ENCODE peak calls at places on chromosome 18, in four cellular contexts. X is brain microvascular endothelial cell, O is right lobe of liver, C is omental fat pad. H is an unnamed sample.

GRCh38 chr18:10085405-10085804 is 171.6 kb downstream of the VAPA start:
- DNase-seq in X (no peak), C (no peak), O (no peak), H (peak)

GRCh38 chr18:10840768-10841167 is 308.6 kb downstream of the PIEZO2 start:
- DNase-seq in X (no peak), O (no peak), C (no peak), H (no peak)

GRCh38 chr18:21115519-21116411 is 4.2 kb upstream of the ROCK1 start:
- DNase-seq in X (peak), O (no peak), C (no peak), H (peak)

GRCh38 chr18:10015941-10016819 is 102.4 kb downstream of the VAPA start:
- DNase-seq in X (peak), C (no peak), O (no peak), H (peak)

GRCh38 chr18:46502444-46502843 is 154.6 kb downstream of the LOXHD1 start:
- DNase-seq in X (no peak), O (no peak), C (no peak), H (no peak)

GRCh38 chr18:40866013-40866644 is 1088.9 kb upstream of the PIK3C3 start:
- DNase-seq in C (no peak), X (peak), O (no peak), H (no peak)

GRCh38 chr18:58525517-58525916 is 103.4 kb downstream of the ALPK2 start:
- DNase-seq in O (no peak), C (no peak), X (peak), H (no peak)

GRCh38 chr18:48529796-48530195 is 9.0 kb upstream of the CTIF start:
- DNase-seq in C (no peak), X (peak), O (no peak), H (peak)

GRCh38 chr18:70417847-70418246 is 129.0 kb downstream of the SOCS6 start:
- DNase-seq in C (no peak), X (no peak), O (no peak), H (no peak)

GRCh38 chr18:24270937-24271380 is 126.7 kb downstream of the OSBPL1A start:
- DNase-seq in O (no peak), C (no peak), X (peak), H (peak)

GRCh38 chr18:22934789-22935188 is 1.7 kb downstream of the RBBP8 start:
- DNase-seq in C (no peak), X (no peak), O (no peak), H (no peak)

GRCh38 chr18:27121108-27121507 is 64.0 kb downstream of the CHST9 start:
- DNase-seq in X (no peak), O (no peak), C (no peak), H (no peak)

GRCh38 chr18:48683197-48683596 is 144.4 kb downstream of the CTIF start:
- DNase-seq in O (no peak), C (no peak), X (no peak), H (no peak)

GRCh38 chr18:44586782-44587524 is 93.7 kb upstream of the SETBP1 start:
- DNase-seq in O (no peak), C (no peak), X (no peak), H (no peak)

GRCh38 chr18:50203801-50204604 is 9.1 kb upstream of the MYO5B start:
- DNase-seq in C (no peak), O (no peak), X (peak), H (no peak)

GRCh38 chr18:27118964-27119363 is 66.1 kb downstream of the CHST9 start:
- DNase-seq in C (no peak), O (no peak), X (no peak), H (no peak)

GRCh38 chr18:69233465-69234054 is 167.1 kb upstream of the DOK6 start:
- DNase-seq in O (no peak), C (no peak), X (no peak), H (no peak)

GRCh38 chr18:13879492-13879891 is 35.8 kb downstream of the MC2R start:
- DNase-seq in C (no peak), X (no peak), O (no peak), H (no peak)

GRCh38 chr18:9366126-9366714 is 31.6 kb downstream of the TWSG1 start:
- DNase-seq in C (no peak), X (peak), O (no peak), H (no peak)

GRCh38 chr18:24231773-24232735 is 93.2 kb downstream of the CABYR start:
- DNase-seq in C (no peak), O (no peak), X (no peak), H (peak)

GRCh38 chr18:75727479-75727878 is 300.0 kb upstream of the SMIM21 start:
- DNase-seq in X (peak), O (no peak), C (no peak), H (no peak)
- TF ChIP-seq CTCF in X (peak), O (peak), C (no peak), H (peak)

GRCh38 chr18:3297025-3297984 is 35.4 kb downstream of the MYL12B start:
- DNase-seq in O (peak), C (peak), X (peak), H (peak)
- TF ChIP-seq CTCF in O (peak), C (no peak), X (peak), H (peak)

GRCh38 chr18:32317651-32318050 is 127.8 kb downstream of the MEP1B start:
- DNase-seq in O (no peak), C (no peak), X (peak), H (no peak)
- TF ChIP-seq CTCF in O (no peak), C (no peak), X (no peak), H (no peak)

DNA sequence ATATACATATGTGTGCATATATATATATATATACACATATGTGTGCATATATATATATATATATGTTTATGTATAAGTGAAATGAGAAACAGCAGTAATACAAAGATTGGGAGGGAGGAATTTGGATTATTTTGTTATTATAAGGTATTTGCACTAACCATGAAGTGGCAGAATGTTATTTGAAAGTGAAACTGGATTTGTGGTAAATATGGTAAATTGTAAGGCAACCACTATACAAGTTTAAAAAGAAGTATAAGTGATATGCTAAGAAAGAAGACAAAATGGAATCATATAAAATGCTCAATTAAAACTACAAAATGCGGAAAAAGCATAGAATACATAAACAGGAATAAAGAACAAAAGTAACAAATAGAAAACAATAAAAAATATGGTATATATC is 37.5 kb downstream of the FBXO15 start:
- DNase-seq in X (no peak), O (no peak), C (no peak), H (no peak)
- TF ChIP-seq CTCF in X (no peak), O (no peak), C (no peak), H (no peak)

H was measured in AG09319.